ENCODE peak calls at places on chromosomes 11 and 22, in five cellular contexts. Y is HepG2, D is IMR-90, O is K562, Z is H1. X is an unnamed sample.

GRCh38 chr11:76288166-76288978 is 82.1 kb upstream of the WNT11 start:
- DNase-seq in Y (no peak), D (no peak), O (no peak), Z (no peak), X (no peak)

GRCh38 chr22:41524809-41525449 is 19.3 kb downstream of the POLR3H start:
- DNase-seq in Y (no peak), D (no peak), O (no peak), Z (no peak), X (no peak)

GRCh38 chr11:123580557-123581275 is 73.7 kb downstream of the SCN3B start:
- DNase-seq in Y (peak), D (peak), O (peak), Z (peak), X (peak)

GRCh38 chr11:77851513-77851912 is 30.6 kb downstream of the AAMDC start:
- DNase-seq in Y (no peak), D (no peak), O (no peak), Z (no peak), X (no peak)

GRCh38 chr22:40666151-40666848 is 13.0 kb upstream of the MCHR1 start:
- DNase-seq in Y (no peak), D (peak), O (no peak), Z (no peak), X (no peak)

GRCh38 chr22:47168900-47169800 is 406.7 kb downstream of the TBC1D22A start:
- DNase-seq in Y (peak), D (peak), O (peak), Z (peak), X (peak)

GRCh38 chr11:121415861-121416260 is 36.3 kb upstream of the SORL1 start:
- DNase-seq in Y (no peak), D (no peak), O (no peak), Z (no peak), X (no peak)

GRCh38 chr11:34327804-34328631 is 29.8 kb downstream of the ABTB2 start:
- DNase-seq in Y (no peak), D (peak), O (no peak), Z (no peak), X (no peak)

DNA sequence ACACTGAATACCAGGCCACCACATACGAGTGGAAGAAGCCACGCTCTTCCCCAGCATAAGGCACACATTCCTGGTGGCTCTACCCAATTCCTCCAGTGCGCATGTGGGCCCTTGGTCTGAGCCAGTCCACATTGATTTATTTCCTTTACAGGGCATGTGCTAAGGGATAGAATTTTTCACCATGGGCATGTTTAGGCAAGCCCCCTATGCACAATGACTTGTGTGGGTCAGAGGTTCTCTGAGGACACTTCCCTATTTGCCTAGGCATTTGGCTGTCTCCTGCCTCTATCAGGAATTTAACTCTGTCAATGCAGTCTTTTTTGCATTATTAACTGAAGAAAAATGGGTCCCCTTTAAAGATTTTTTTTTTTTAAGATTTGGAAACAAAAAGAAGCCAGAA is 718.1 kb downstream of the NTM start:
- DNase-seq in Y (no peak), D (no peak), O (no peak), Z (no peak), X (no peak)
- TF ChIP-seq MAFK in Y (no peak), D (no peak), O (no peak), Z (no peak), X (no peak)

DNA sequence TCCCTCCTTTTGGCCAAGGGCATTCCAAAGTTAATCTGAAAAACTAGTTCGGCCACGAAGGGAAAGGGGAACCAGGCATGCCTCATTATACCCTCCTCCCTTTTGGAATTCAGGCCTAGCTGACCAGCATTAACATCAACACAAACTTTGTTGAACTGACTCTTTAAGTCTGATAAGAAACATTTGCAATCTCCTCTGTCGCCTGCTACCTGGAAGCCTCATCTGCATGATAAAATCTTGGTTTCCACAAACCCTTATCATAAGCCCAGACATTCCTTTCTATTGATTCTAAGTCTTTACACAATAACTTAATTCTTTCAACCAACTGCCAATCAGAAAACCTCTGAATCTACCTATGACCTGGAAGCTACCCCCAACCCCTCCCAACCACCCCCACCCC is 11.4 kb downstream of the POGLUT3 start:
- DNase-seq in Y (no peak), D (no peak), O (no peak), Z (no peak), X (no peak)
- TF ChIP-seq MAFK in Y (no peak), D (no peak), O (no peak), Z (no peak), X (no peak)

GRCh38 chr11:73201249-73201648 is 16.8 kb upstream of the P2RY2 start:
- DNase-seq in Y (no peak), D (peak), O (no peak), Z (no peak), X (no peak)
- TF ChIP-seq MAFK in Y (no peak), D (no peak), O (no peak), Z (no peak), X (no peak)

GRCh38 chr11:124608146-124608545 is 3.1 kb upstream of the PANX3 start:
- DNase-seq in Y (no peak), D (no peak), O (peak), Z (no peak), X (no peak)
- TF ChIP-seq MAFK in Y (peak), D (peak), O (peak), Z (peak), X (peak)

GRCh38 chr22:50063589-50064393 is 5.7 kb upstream of the TTLL8 start:
- DNase-seq in Y (no peak), D (no peak), O (no peak), Z (no peak), X (no peak)
- TF ChIP-seq MAFK in Y (no peak), D (no peak), O (no peak), Z (no peak), X (no peak)

GRCh38 chr11:110513521-110514450 is 84.0 kb downstream of the FDX1 start:
- DNase-seq in Y (no peak), D (peak), O (no peak), Z (no peak), X (no peak)
- TF ChIP-seq MAFK in Y (no peak), D (no peak), O (no peak), Z (no peak), X (no peak)

DNA sequence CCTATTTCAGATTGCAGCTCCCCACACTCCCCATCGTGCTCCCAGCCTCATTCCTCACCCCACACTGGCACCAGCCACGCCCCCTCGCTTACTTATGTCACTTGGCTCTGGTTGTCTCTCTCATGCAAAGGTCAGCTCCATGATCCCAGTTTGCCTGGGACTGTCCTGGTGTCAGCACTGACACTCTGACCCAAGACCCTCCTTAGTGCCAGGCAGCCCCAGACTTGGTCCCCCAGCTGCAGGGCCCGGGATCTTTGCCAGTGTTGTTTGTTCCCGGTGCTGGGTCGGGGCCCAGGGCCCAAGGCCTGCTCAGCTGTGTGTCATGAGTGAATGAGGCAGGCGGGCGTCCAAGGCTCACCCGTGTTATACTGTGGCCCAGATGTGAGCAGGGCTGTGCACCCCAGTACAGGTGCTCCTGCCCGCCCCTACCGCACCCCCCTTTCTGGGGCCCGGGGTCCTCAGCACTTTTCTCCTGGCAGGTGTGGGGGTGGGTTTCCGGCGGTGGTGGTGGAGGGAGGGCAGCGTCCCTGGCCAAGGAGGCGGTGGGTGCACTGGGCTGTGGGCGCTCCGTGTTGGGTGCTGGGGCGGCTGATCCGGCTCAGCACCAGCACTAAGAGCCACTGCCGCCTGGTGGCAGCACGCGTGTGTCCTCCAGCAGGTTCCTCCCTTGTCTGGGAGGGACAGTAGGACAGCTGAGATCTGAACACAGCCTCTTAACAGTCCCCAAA is 19.5 kb downstream of the IL17REL start:
- DNase-seq in Y (peak), D (peak), O (peak), Z (peak), X (peak)
- TF ChIP-seq MAFK in Y (no peak), D (no peak), O (no peak), Z (no peak), X (no peak)

GRCh38 chr11:126477526-126478275 is 122.2 kb downstream of the ST3GAL4 start:
- DNase-seq in Y (no peak), D (no peak), O (peak), Z (no peak), X (no peak)
- TF ChIP-seq MAFK in Y (no peak), D (no peak), O (no peak), Z (no peak), X (no peak)

DNA sequence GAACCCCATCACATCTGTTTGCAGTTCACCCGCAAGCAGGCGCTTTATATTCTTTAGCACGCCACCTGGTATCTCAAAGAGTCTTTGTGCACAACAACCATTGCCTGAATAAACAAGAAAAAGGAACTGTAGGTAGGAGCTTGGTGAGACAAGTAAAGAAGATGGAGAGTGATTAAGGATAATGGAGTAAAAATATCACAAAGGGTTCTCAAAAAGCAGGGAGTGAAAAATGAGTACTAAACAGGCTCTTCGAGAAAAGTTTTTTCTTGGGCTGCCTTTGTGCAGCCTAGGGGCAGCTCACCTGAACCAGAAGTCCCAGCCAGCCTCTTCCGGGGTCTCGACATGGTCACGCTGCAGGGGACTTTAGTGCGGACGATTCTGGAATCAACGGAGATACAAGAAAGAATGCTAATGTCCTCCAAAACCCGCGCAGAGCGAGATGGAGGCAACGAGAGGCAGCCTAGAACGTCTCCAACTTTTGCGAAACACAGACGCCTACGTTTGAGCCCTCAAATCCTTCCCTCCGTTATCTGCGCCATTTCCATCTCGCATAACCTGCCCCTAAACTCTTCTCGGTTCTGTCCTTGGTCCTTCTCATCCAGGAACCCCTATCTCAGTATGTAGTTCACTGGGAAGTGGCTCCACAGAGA is 488 bp downstream of the THYN1 start:
- DNase-seq in Y (no peak), D (peak), O (no peak), Z (no peak), X (peak)
- TF ChIP-seq MAFK in Y (no peak), D (no peak), O (no peak), Z (no peak), X (no peak)